ENCODE peak calls at places on chromosomes 16 and 17, in seven cellular contexts. One of them, this sample, is unnamed.

GRCh38 chr17:76872221-76872873 is 4.1 kb downstream of the MGAT5B start:
- DNase-seq in WERI-Rb-1: no peak
- DNase-seq in GM06990: no peak
- DNase-seq in kidney epithelial cell: peak; percentile 82
- DNase-seq in fibroblast of lung: peak; percentile 97
- DNase-seq in AG04450: peak; percentile 90
- DNase-seq in psoas muscle: no peak
- DNase-seq in this sample: no peak

GRCh38 chr16:49600541-49600940 is 226.9 kb downstream of the C16orf78 start:
- DNase-seq in psoas muscle: no peak
- DNase-seq in WERI-Rb-1: no peak
- DNase-seq in kidney epithelial cell: no peak
- DNase-seq in AG04450: no peak
- DNase-seq in fibroblast of lung: no peak
- DNase-seq in GM06990: no peak
- DNase-seq in this sample: no peak

GRCh38 chr16:87847785-87848675 is 21.3 kb downstream of the SLC7A5 start:
- DNase-seq in GM06990: no peak
- DNase-seq in kidney epithelial cell: no peak
- DNase-seq in fibroblast of lung: no peak
- DNase-seq in WERI-Rb-1: no peak
- DNase-seq in psoas muscle: no peak
- DNase-seq in AG04450: no peak
- DNase-seq in this sample: no peak

GRCh38 chr16:47424846-47425245 is 36.0 kb downstream of the ITFG1 start:
- DNase-seq in GM06990: no peak
- DNase-seq in fibroblast of lung: no peak
- DNase-seq in psoas muscle: no peak
- DNase-seq in AG04450: no peak
- DNase-seq in kidney epithelial cell: no peak
- DNase-seq in WERI-Rb-1: no peak
- DNase-seq in this sample: no peak

GRCh38 chr16:56161658-56162057 is 29.6 kb upstream of the GNAO1 start:
- DNase-seq in fibroblast of lung: no peak
- DNase-seq in psoas muscle: no peak
- DNase-seq in GM06990: no peak
- DNase-seq in WERI-Rb-1: no peak
- DNase-seq in kidney epithelial cell: no peak
- DNase-seq in AG04450: no peak
- DNase-seq in this sample: no peak

GRCh38 chr16:70478912-70479341 is 24.5 kb downstream of the FCSK start:
- DNase-seq in psoas muscle: no peak
- DNase-seq in AG04450: no peak
- DNase-seq in GM06990: no peak
- DNase-seq in fibroblast of lung: no peak
- DNase-seq in WERI-Rb-1: no peak
- DNase-seq in kidney epithelial cell: no peak
- DNase-seq in this sample: no peak

GRCh38 chr16:4261557-4262172 is 11.2 kb downstream of the TFAP4 start:
- DNase-seq in fibroblast of lung: peak; percentile 14
- DNase-seq in kidney epithelial cell: no peak
- DNase-seq in AG04450: no peak
- DNase-seq in psoas muscle: peak; percentile 41
- DNase-seq in WERI-Rb-1: peak; percentile 71
- DNase-seq in GM06990: peak; percentile 42
- DNase-seq in this sample: peak; percentile 49

GRCh38 chr16:3953728-3954410 is 73.4 kb upstream of the CREBBP start:
- DNase-seq in kidney epithelial cell: no peak
- DNase-seq in fibroblast of lung: peak; percentile 52
- DNase-seq in WERI-Rb-1: no peak
- DNase-seq in GM06990: no peak
- DNase-seq in AG04450: no peak
- DNase-seq in psoas muscle: no peak
- DNase-seq in this sample: no peak

GRCh38 chr17:67322039-67322787 is 44.2 kb downstream of the PSMD12 start:
- DNase-seq in psoas muscle: no peak
- DNase-seq in WERI-Rb-1: peak; percentile 88
- DNase-seq in kidney epithelial cell: no peak
- DNase-seq in fibroblast of lung: no peak
- DNase-seq in AG04450: no peak
- DNase-seq in GM06990: no peak
- DNase-seq in this sample: no peak

GRCh38 chr17:40091691-40092397 is 8.5 kb downstream of the NR1D1 start:
- DNase-seq in GM06990: no peak
- DNase-seq in psoas muscle: peak; percentile 59
- DNase-seq in kidney epithelial cell: no peak
- DNase-seq in WERI-Rb-1: peak; percentile 88
- DNase-seq in AG04450: no peak
- DNase-seq in fibroblast of lung: no peak
- DNase-seq in this sample: no peak

GRCh38 chr17:65797809-65798208 is 236.4 kb upstream of the AXIN2 start:
- DNase-seq in kidney epithelial cell: no peak
- DNase-seq in psoas muscle: no peak
- DNase-seq in GM06990: no peak
- DNase-seq in fibroblast of lung: no peak
- DNase-seq in WERI-Rb-1: peak; percentile 48
- DNase-seq in AG04450: no peak
- DNase-seq in this sample: no peak

GRCh38 chr17:37107406-37108083 is 158.8 kb downstream of the AATF start:
- DNase-seq in fibroblast of lung: peak; percentile 75
- DNase-seq in psoas muscle: peak; percentile 45
- DNase-seq in AG04450: no peak
- DNase-seq in WERI-Rb-1: no peak
- DNase-seq in kidney epithelial cell: no peak
- DNase-seq in GM06990: no peak
- DNase-seq in this sample: no peak

GRCh38 chr17:77449908-77450741 is 309.4 kb downstream of the SEC14L1 start:
- DNase-seq in GM06990: no peak
- DNase-seq in WERI-Rb-1: no peak
- DNase-seq in psoas muscle: peak; percentile 73
- DNase-seq in fibroblast of lung: peak; percentile 57
- DNase-seq in kidney epithelial cell: no peak
- DNase-seq in AG04450: no peak
- DNase-seq in this sample: peak; percentile 65

GRCh38 chr17:78689029-78689428 is 93.0 kb downstream of the CYTH1 start:
- DNase-seq in fibroblast of lung: no peak
- DNase-seq in kidney epithelial cell: no peak
- DNase-seq in WERI-Rb-1: no peak
- DNase-seq in AG04450: no peak
- DNase-seq in psoas muscle: no peak
- DNase-seq in GM06990: no peak
- DNase-seq in this sample: no peak

GRCh38 chr17:16915752-16916556 is 56.0 kb downstream of the TNFRSF13B start:
- DNase-seq in WERI-Rb-1: peak; percentile 66
- DNase-seq in kidney epithelial cell: no peak
- DNase-seq in AG04450: peak; percentile 4
- DNase-seq in psoas muscle: no peak
- DNase-seq in fibroblast of lung: peak; percentile 29
- DNase-seq in GM06990: peak; percentile 67
- DNase-seq in this sample: peak; percentile 76

GRCh38 chr17:72386619-72387237 is 265.9 kb downstream of the SOX9 start:
- DNase-seq in fibroblast of lung: no peak
- DNase-seq in kidney epithelial cell: no peak
- DNase-seq in psoas muscle: no peak
- DNase-seq in WERI-Rb-1: no peak
- DNase-seq in GM06990: no peak
- DNase-seq in AG04450: no peak
- DNase-seq in this sample: no peak

GRCh38 chr17:5583426-5584382 is 605 bp downstream of the NLRP1 start:
- DNase-seq in fibroblast of lung: no peak
- DNase-seq in WERI-Rb-1: no peak
- DNase-seq in kidney epithelial cell: no peak
- DNase-seq in psoas muscle: peak; percentile 29
- DNase-seq in AG04450: no peak
- DNase-seq in GM06990: no peak
- DNase-seq in this sample: no peak
- TF ChIP-seq CTCF in fibroblast of lung: peak; percentile 2
- TF ChIP-seq CTCF in WERI-Rb-1: no peak
- TF ChIP-seq CTCF in kidney epithelial cell: no peak
- TF ChIP-seq CTCF in psoas muscle: no peak
- TF ChIP-seq CTCF in AG04450: peak; percentile 14
- TF ChIP-seq CTCF in GM06990: peak; percentile 13
- TF ChIP-seq CTCF in this sample: no peak

GRCh38 chr16:495127-495748 is 32.3 kb upstream of the CAPN15 start:
- DNase-seq in AG04450: peak; percentile 2
- DNase-seq in fibroblast of lung: peak; percentile 6
- DNase-seq in kidney epithelial cell: no peak
- DNase-seq in GM06990: no peak
- DNase-seq in WERI-Rb-1: peak; percentile 67
- DNase-seq in psoas muscle: no peak
- DNase-seq in this sample: peak; percentile 64
- TF ChIP-seq CTCF in AG04450: peak; percentile 49
- TF ChIP-seq CTCF in fibroblast of lung: peak; percentile 65
- TF ChIP-seq CTCF in kidney epithelial cell: peak; percentile 65
- TF ChIP-seq CTCF in GM06990: peak; percentile 49
- TF ChIP-seq CTCF in WERI-Rb-1: peak; percentile 73
- TF ChIP-seq CTCF in psoas muscle: peak; percentile 29
- TF ChIP-seq CTCF in this sample: peak; percentile 20

DNA sequence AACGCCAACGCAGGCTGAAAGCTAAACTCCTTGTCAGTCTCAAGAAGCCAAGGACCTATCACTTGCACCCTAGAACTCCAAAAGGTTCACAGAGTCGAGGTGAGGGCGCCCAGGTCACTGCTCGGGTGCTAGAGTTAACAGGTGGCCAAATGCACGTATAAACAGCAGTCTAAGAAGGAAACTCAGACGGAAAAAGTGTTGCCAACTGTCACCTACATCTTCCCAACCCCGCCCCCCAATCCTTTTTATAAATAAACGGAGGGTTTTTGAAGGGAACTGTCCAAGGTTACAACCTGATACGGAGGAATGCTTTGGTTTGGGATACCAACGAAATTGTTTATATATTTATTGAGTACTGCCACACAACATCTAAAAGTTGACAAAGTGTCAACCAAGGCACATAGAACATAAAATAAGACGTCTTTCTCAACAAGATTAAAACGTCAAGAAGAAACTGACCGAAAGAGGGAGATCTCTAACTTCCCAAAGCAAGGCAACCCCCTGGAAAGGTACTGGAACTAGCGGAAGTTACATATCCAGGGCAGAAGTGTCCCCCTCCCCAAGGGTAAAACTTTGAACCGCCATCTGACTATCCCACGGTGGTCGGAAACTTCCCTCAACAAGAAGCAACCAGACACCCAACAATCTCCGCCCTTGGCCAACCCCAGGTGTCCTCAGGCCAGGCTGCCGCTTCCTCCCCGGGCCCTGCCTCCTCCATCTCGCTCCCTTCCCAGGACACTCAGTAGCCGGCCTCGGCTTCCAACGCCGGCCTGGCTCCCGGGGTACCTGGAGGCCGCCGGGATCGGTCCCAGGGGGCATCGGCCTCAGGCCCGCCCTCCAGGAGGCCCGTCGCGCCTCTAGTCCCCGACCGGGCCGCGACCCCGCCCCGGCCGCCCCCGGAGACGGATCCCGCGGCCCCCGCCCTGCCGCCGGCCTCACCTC is 982 bp downstream of the SPAG9 start:
- DNase-seq in WERI-Rb-1: peak; percentile 59
- DNase-seq in AG04450: no peak
- DNase-seq in psoas muscle: peak; percentile 48
- DNase-seq in kidney epithelial cell: no peak
- DNase-seq in GM06990: peak; percentile 55
- DNase-seq in fibroblast of lung: peak; percentile 36
- DNase-seq in this sample: peak; percentile 43
- TF ChIP-seq CTCF in WERI-Rb-1: peak; percentile 48
- TF ChIP-seq CTCF in AG04450: peak; percentile 38
- TF ChIP-seq CTCF in psoas muscle: peak; percentile 12
- TF ChIP-seq CTCF in kidney epithelial cell: peak; percentile 14
- TF ChIP-seq CTCF in GM06990: no peak
- TF ChIP-seq CTCF in fibroblast of lung: peak; percentile 46
- TF ChIP-seq CTCF in this sample: peak; percentile 17

GRCh38 chr17:45793999-45794540 is 9.9 kb downstream of the CRHR1 start:
- DNase-seq in AG04450: no peak
- DNase-seq in GM06990: no peak
- DNase-seq in WERI-Rb-1: no peak
- DNase-seq in fibroblast of lung: no peak
- DNase-seq in kidney epithelial cell: no peak
- DNase-seq in psoas muscle: no peak
- DNase-seq in this sample: no peak

GRCh38 chr17:45791935-45792334 is 7.8 kb downstream of the CRHR1 start:
- DNase-seq in WERI-Rb-1: no peak
- DNase-seq in GM06990: no peak
- DNase-seq in kidney epithelial cell: no peak
- DNase-seq in psoas muscle: no peak
- DNase-seq in fibroblast of lung: no peak
- DNase-seq in AG04450: no peak
- DNase-seq in this sample: no peak

GRCh38 chr17:45792437-45792836 is 8.3 kb downstream of the CRHR1 start:
- DNase-seq in kidney epithelial cell: no peak
- DNase-seq in GM06990: no peak
- DNase-seq in AG04450: no peak
- DNase-seq in WERI-Rb-1: no peak
- DNase-seq in psoas muscle: no peak
- DNase-seq in fibroblast of lung: no peak
- DNase-seq in this sample: no peak

GRCh38 chr17:45792995-45793755 is 9.1 kb downstream of the CRHR1 start:
- DNase-seq in psoas muscle: no peak
- DNase-seq in kidney epithelial cell: no peak
- DNase-seq in fibroblast of lung: no peak
- DNase-seq in WERI-Rb-1: peak; percentile 41
- DNase-seq in AG04450: no peak
- DNase-seq in GM06990: no peak
- DNase-seq in this sample: no peak

GRCh38 chr17:45794840-45795239 is 10.7 kb downstream of the CRHR1 start:
- DNase-seq in GM06990: no peak
- DNase-seq in WERI-Rb-1: peak; percentile 78
- DNase-seq in fibroblast of lung: no peak
- DNase-seq in kidney epithelial cell: no peak
- DNase-seq in AG04450: no peak
- DNase-seq in psoas muscle: no peak
- DNase-seq in this sample: no peak
- TF ChIP-seq CTCF in GM06990: peak; percentile 3
- TF ChIP-seq CTCF in WERI-Rb-1: peak; percentile 81
- TF ChIP-seq CTCF in fibroblast of lung: peak; percentile 3
- TF ChIP-seq CTCF in kidney epithelial cell: no peak
- TF ChIP-seq CTCF in AG04450: no peak
- TF ChIP-seq CTCF in psoas muscle: peak; percentile 4
- TF ChIP-seq CTCF in this sample: no peak

GRCh38 chr17:33335491-33336173 is 42.5 kb upstream of the ASIC2 start:
- DNase-seq in kidney epithelial cell: no peak
- DNase-seq in WERI-Rb-1: peak; percentile 67
- DNase-seq in AG04450: no peak
- DNase-seq in psoas muscle: no peak
- DNase-seq in fibroblast of lung: no peak
- DNase-seq in GM06990: no peak
- DNase-seq in this sample: no peak
- TF ChIP-seq CTCF in kidney epithelial cell: no peak
- TF ChIP-seq CTCF in WERI-Rb-1: peak; percentile 68
- TF ChIP-seq CTCF in AG04450: peak; percentile 28
- TF ChIP-seq CTCF in psoas muscle: no peak
- TF ChIP-seq CTCF in fibroblast of lung: no peak
- TF ChIP-seq CTCF in GM06990: no peak
- TF ChIP-seq CTCF in this sample: no peak

DNA sequence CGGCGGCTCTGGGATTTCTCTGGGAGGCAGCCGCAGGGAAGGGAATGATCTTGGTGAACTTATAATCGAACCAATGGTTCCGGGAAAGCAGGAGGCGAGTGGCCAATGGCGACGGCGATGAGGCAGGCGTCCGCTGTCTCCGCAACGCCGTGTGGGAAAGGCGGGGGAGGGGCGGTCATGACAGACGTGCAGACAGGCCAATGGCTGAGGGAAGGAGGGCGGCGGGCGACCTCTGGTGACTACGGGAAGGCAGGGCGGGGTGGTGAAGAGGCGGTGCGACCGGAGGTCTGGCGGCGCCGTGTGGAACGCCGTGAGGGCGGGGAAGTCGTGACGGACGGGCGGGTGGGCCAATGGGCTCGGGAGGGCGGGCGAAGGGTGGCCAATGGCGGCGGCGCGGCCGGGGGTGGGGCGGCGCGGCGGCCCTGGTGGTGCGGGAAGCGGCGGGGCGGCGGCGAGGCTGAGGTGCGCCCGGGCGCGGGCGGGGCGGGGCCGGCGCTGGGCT is at the start of gene RAB40C:
- DNase-seq in kidney epithelial cell: peak; percentile 78
- DNase-seq in psoas muscle: peak; percentile 99
- DNase-seq in WERI-Rb-1: peak; percentile 98
- DNase-seq in fibroblast of lung: peak; percentile 97
- DNase-seq in AG04450: peak; percentile 97
- DNase-seq in GM06990: peak; percentile 98
- DNase-seq in this sample: peak; percentile 99
- TF ChIP-seq CTCF in kidney epithelial cell: no peak
- TF ChIP-seq CTCF in psoas muscle: no peak
- TF ChIP-seq CTCF in WERI-Rb-1: no peak
- TF ChIP-seq CTCF in fibroblast of lung: no peak
- TF ChIP-seq CTCF in AG04450: no peak
- TF ChIP-seq CTCF in GM06990: peak; percentile 5
- TF ChIP-seq CTCF in this sample: peak; percentile 17

This sample was measured in GM10248.